ENCODE peak calls at places on chromosomes 13 and 19, in five cellular contexts. N is NAMALWA; C is stimulated activated CD4-positive, alpha-beta T cell treated with anti-CD3 and anti-CD28 coated beads, Interleukin-4, amount 100 ng/mL, for 24 hours; S is neuronal stem cell; D is body of pancreas. I is an unnamed sample.

GRCh38 chr19:7677664-7678311 is 898 bp downstream of the MCEMP1 start:
- DNase-seq in S (no peak), C (no peak), D (no peak), N (peak; percentile 18), I (no peak)

GRCh38 chr19:45071969-45072790 is 4.1 kb downstream of the ZNF296 start:
- DNase-seq in S (no peak), C (no peak), D (no peak), N (no peak), I (no peak)

GRCh38 chr19:18208098-18208951 is 4.5 kb upstream of the RAB3A start:
- DNase-seq in N (peak; percentile 59), C (peak; percentile 59), S (no peak), D (peak; percentile 32), I (no peak)

GRCh38 chr13:59425211-59425721 is 738.5 kb downstream of the DIAPH3 start:
- DNase-seq in N (no peak), S (no peak), C (no peak), D (no peak), I (no peak)

GRCh38 chr13:20035130-20035529 is 76.6 kb downstream of the ZMYM2 start:
- DNase-seq in D (no peak), N (no peak), S (no peak), C (no peak), I (no peak)

GRCh38 chr19:48746738-48747575 is at the start of gene IZUMO1:
- DNase-seq in D (peak; percentile 82), C (peak; percentile 52), N (peak; percentile 93), S (peak; percentile 83), I (no peak)

GRCh38 chr13:96444676-96445075 is 354.8 kb downstream of the HS6ST3 start:
- DNase-seq in D (no peak), S (no peak), N (no peak), C (no peak), I (no peak)

GRCh38 chr13:114248011-114248410 is 13.3 kb downstream of the CDC16 start:
- DNase-seq in D (no peak), N (no peak), S (no peak), C (no peak), I (no peak)

GRCh38 chr13:62631614-62632013 is 1216.0 kb upstream of the PCDH20 start:
- DNase-seq in C (no peak), N (no peak), D (no peak), S (no peak), I (no peak)